ENCODE peak calls at places on chromosomes 7 and 10, in six cellular contexts. One of them, this sample, is unnamed.

GRCh38 chr7:106050002-106050742 is 61.9 kb downstream of the SYPL1 start:
- DNase-seq in dorsolateral prefrontal cortex: no peak
- DNase-seq in DND-41: no peak
- DNase-seq in A549: peak
- DNase-seq in sigmoid colon: peak
- DNase-seq in ovary: peak
- DNase-seq in this sample: peak

GRCh38 chr7:148118371-148118770 is 472.2 kb upstream of the C7orf33 start:
- DNase-seq in sigmoid colon: no peak
- DNase-seq in DND-41: no peak
- DNase-seq in dorsolateral prefrontal cortex: no peak
- DNase-seq in A549: no peak
- DNase-seq in ovary: no peak
- DNase-seq in this sample: no peak

GRCh38 chr10:86666538-86666937 is 1.8 kb upstream of the LDB3 start:
- DNase-seq in dorsolateral prefrontal cortex: peak
- DNase-seq in DND-41: no peak
- DNase-seq in A549: no peak
- DNase-seq in sigmoid colon: no peak
- DNase-seq in ovary: no peak
- DNase-seq in this sample: no peak

GRCh38 chr7:26865094-26865388 is 651 bp upstream of the SKAP2 start:
- DNase-seq in dorsolateral prefrontal cortex: peak
- DNase-seq in DND-41: no peak
- DNase-seq in sigmoid colon: peak
- DNase-seq in ovary: no peak
- DNase-seq in A549: no peak
- DNase-seq in this sample: no peak

GRCh38 chr10:28796606-28797512 is 119.5 kb downstream of the BAMBI start:
- DNase-seq in dorsolateral prefrontal cortex: no peak
- DNase-seq in ovary: peak
- DNase-seq in sigmoid colon: no peak
- DNase-seq in DND-41: no peak
- DNase-seq in A549: peak
- DNase-seq in this sample: peak

GRCh38 chr10:86533328-86533727 is 11.7 kb upstream of the WAPL start:
- DNase-seq in sigmoid colon: no peak
- DNase-seq in DND-41: no peak
- DNase-seq in ovary: no peak
- DNase-seq in dorsolateral prefrontal cortex: no peak
- DNase-seq in A549: no peak
- DNase-seq in this sample: no peak

GRCh38 chr10:126062132-126063032 is 166.0 kb downstream of the FANK1 start:
- DNase-seq in ovary: peak
- DNase-seq in sigmoid colon: peak
- DNase-seq in DND-41: no peak
- DNase-seq in A549: peak
- DNase-seq in dorsolateral prefrontal cortex: peak
- DNase-seq in this sample: peak

GRCh38 chr7:1531263-1531978 is 919 bp downstream of the MAFK start:
- DNase-seq in ovary: peak
- DNase-seq in dorsolateral prefrontal cortex: no peak
- DNase-seq in sigmoid colon: peak
- DNase-seq in DND-41: peak
- DNase-seq in A549: peak
- DNase-seq in this sample: peak

GRCh38 chr10:42543840-42544372 is 94.5 kb downstream of the ZNF33B start:
- DNase-seq in A549: no peak
- DNase-seq in dorsolateral prefrontal cortex: no peak
- DNase-seq in sigmoid colon: no peak
- DNase-seq in ovary: no peak
- DNase-seq in DND-41: no peak
- DNase-seq in this sample: no peak

GRCh38 chr10:93815304-93816091 is 57.8 kb downstream of the LGI1 start:
- DNase-seq in sigmoid colon: no peak
- DNase-seq in DND-41: no peak
- DNase-seq in A549: no peak
- DNase-seq in ovary: no peak
- DNase-seq in dorsolateral prefrontal cortex: no peak
- DNase-seq in this sample: no peak

GRCh38 chr7:47512481-47513176 is 69.3 kb downstream of the TNS3 start:
- DNase-seq in sigmoid colon: no peak
- DNase-seq in dorsolateral prefrontal cortex: no peak
- DNase-seq in DND-41: no peak
- DNase-seq in A549: no peak
- DNase-seq in ovary: no peak
- DNase-seq in this sample: no peak

GRCh38 chr10:48211777-48212176 is 62.7 kb downstream of the FRMPD2 start:
- DNase-seq in DND-41: no peak
- DNase-seq in dorsolateral prefrontal cortex: no peak
- DNase-seq in ovary: no peak
- DNase-seq in A549: no peak
- DNase-seq in sigmoid colon: no peak
- DNase-seq in this sample: no peak

GRCh38 chr7:69597278-69598076 is 798 bp upstream of the AUTS2 start:
- DNase-seq in ovary: peak
- DNase-seq in dorsolateral prefrontal cortex: no peak
- DNase-seq in sigmoid colon: peak
- DNase-seq in A549: peak
- DNase-seq in DND-41: peak
- DNase-seq in this sample: peak

GRCh38 chr10:14384096-14384730 is 53.5 kb upstream of the FRMD4A start:
- DNase-seq in dorsolateral prefrontal cortex: no peak
- DNase-seq in DND-41: no peak
- DNase-seq in ovary: no peak
- DNase-seq in A549: no peak
- DNase-seq in sigmoid colon: no peak
- DNase-seq in this sample: no peak

GRCh38 chr7:112056409-112056808 is 149.8 kb downstream of the DOCK4 start:
- DNase-seq in sigmoid colon: no peak
- DNase-seq in dorsolateral prefrontal cortex: no peak
- DNase-seq in ovary: no peak
- DNase-seq in DND-41: no peak
- DNase-seq in A549: peak
- DNase-seq in this sample: no peak

DNA sequence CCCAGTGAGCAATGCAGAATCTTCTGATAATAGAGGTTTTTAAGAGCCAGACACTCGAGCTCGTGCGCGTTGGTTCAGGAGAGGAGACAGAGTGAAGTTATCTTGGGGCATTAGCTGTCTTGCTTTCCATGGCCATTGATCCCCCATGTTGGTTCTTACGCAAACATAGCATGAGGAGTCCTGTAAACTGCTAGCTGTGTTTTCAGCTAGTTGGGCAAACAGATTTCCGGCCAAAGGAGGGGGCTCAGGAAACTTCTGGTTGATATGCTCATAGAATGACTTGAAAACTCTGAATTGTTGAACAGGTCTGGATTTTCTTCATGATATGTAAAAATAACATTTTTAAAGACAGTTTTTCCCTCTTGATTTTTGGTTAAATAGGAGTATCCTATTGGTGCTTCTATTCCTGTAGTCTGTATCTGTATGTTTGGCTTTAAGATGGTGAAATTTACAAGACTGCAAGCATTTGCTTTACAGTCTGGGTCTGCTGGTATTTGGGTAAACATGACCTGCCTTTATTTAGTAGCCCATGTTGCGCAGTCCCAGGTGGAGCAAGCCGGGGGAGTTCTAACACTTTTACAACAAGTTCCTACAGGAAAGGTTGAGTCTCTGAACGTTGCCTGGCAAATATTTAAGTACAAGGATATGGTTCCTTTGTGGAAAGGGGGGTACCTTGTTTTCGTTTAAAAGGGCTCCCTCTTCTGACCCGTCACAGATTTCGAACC is 218.4 kb upstream of the KCND2 start:
- DNase-seq in A549: no peak
- DNase-seq in sigmoid colon: no peak
- DNase-seq in ovary: no peak
- DNase-seq in DND-41: no peak
- DNase-seq in dorsolateral prefrontal cortex: no peak
- DNase-seq in this sample: no peak
- H3K27ac ChIP-seq in A549: no peak
- H3K27ac ChIP-seq in sigmoid colon: peak
- H3K27ac ChIP-seq in ovary: peak
- H3K27ac ChIP-seq in DND-41: no peak
- H3K27ac ChIP-seq in dorsolateral prefrontal cortex: no peak
- H3K27ac ChIP-seq in this sample: peak

DNA sequence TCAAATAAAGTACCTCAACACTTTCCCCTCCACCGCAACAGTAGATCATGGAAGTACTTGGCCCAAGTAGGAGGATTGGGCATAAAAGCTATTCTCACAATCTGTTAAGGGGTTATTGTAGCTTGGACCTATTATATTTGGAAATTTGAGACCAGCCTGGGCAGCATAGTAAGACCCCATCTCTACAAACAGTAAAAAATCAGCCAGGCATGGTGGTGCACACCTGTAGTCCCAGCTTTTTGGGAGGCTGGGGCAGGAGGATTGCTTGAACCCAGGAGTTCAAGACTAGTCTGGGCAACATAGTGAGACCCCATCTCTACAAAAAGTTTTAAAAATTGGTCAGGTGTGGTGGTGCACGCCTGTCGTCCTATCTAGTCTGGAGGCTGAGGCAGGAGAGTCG is 13.2 kb downstream of the PRKRIP1 start:
- DNase-seq in ovary: no peak
- DNase-seq in sigmoid colon: no peak
- DNase-seq in DND-41: no peak
- DNase-seq in dorsolateral prefrontal cortex: no peak
- DNase-seq in A549: no peak
- DNase-seq in this sample: no peak
- H3K27ac ChIP-seq in ovary: no peak
- H3K27ac ChIP-seq in sigmoid colon: no peak
- H3K27ac ChIP-seq in DND-41: no peak
- H3K27ac ChIP-seq in dorsolateral prefrontal cortex: no peak
- H3K27ac ChIP-seq in A549: no peak
- H3K27ac ChIP-seq in this sample: no peak

DNA sequence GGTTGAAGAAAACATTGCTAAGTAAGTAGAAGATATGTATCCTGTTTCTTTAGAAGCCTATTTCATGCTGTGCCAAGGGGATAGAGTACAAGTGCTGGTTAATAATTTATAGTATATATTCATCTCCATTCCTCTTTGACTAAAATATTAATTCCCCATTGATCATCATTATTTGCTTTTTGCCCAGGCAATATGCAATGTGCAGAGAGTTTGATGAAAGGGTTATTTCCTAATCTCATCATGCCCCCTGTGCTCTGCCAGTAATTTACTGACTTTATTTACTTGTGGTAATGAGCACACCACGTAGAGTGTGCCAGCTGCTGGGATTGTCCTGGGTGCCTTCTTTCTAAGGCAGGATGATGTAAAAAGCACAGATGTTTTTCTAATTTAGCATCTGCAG is 180.9 kb downstream of the REEP3 start:
- DNase-seq in ovary: no peak
- DNase-seq in dorsolateral prefrontal cortex: no peak
- DNase-seq in DND-41: no peak
- DNase-seq in A549: no peak
- DNase-seq in sigmoid colon: no peak
- DNase-seq in this sample: no peak
- H3K27ac ChIP-seq in ovary: no peak
- H3K27ac ChIP-seq in dorsolateral prefrontal cortex: no peak
- H3K27ac ChIP-seq in DND-41: no peak
- H3K27ac ChIP-seq in A549: peak
- H3K27ac ChIP-seq in sigmoid colon: no peak
- H3K27ac ChIP-seq in this sample: no peak

GRCh38 chr7:3092468-3092867 is 48.8 kb upstream of the CARD11 start:
- DNase-seq in ovary: no peak
- DNase-seq in sigmoid colon: peak
- DNase-seq in dorsolateral prefrontal cortex: peak
- DNase-seq in DND-41: peak
- DNase-seq in A549: no peak
- DNase-seq in this sample: peak
- H3K27ac ChIP-seq in ovary: no peak
- H3K27ac ChIP-seq in sigmoid colon: no peak
- H3K27ac ChIP-seq in dorsolateral prefrontal cortex: no peak
- H3K27ac ChIP-seq in DND-41: no peak
- H3K27ac ChIP-seq in A549: no peak
- H3K27ac ChIP-seq in this sample: peak

GRCh38 chr10:33008499-33009243 is 50.6 kb upstream of the ITGB1 start:
- DNase-seq in ovary: peak
- DNase-seq in dorsolateral prefrontal cortex: no peak
- DNase-seq in A549: peak
- DNase-seq in sigmoid colon: peak
- DNase-seq in DND-41: peak
- DNase-seq in this sample: peak
- H3K27ac ChIP-seq in ovary: no peak
- H3K27ac ChIP-seq in dorsolateral prefrontal cortex: no peak
- H3K27ac ChIP-seq in A549: peak
- H3K27ac ChIP-seq in sigmoid colon: peak
- H3K27ac ChIP-seq in DND-41: no peak
- H3K27ac ChIP-seq in this sample: no peak

GRCh38 chr10:35495521-35496238 is 109.5 kb upstream of the GJD4 start:
- DNase-seq in ovary: no peak
- DNase-seq in dorsolateral prefrontal cortex: no peak
- DNase-seq in A549: no peak
- DNase-seq in sigmoid colon: no peak
- DNase-seq in DND-41: no peak
- DNase-seq in this sample: no peak
- H3K27ac ChIP-seq in ovary: no peak
- H3K27ac ChIP-seq in dorsolateral prefrontal cortex: peak
- H3K27ac ChIP-seq in A549: peak
- H3K27ac ChIP-seq in sigmoid colon: no peak
- H3K27ac ChIP-seq in DND-41: no peak
- H3K27ac ChIP-seq in this sample: no peak

This sample was measured in adrenal gland.